ENCODE peak calls at places on chromosomes 13 and 19, in seven cellular contexts. N, S, A, H, B, R and Z are unnamed samples.

GRCh38 chr13:50798923-50799322 is 44.6 kb downstream of the DLEU7 start:
- DNase-seq in N (no peak), S (no peak), A (no peak), H (no peak), B (no peak), R (peak; percentile 57), Z (no peak)

GRCh38 chr19:13234518-13234917 is 84.3 kb downstream of the IER2 start:
- DNase-seq in N (peak; percentile 18), S (peak; percentile 58), A (no peak), H (peak; percentile 24), B (peak; percentile 73), R (peak; percentile 27), Z (peak; percentile 3)

GRCh38 chr19:14081797-14082674 is 3.5 kb downstream of the C19orf67 start:
- DNase-seq in N (peak; percentile 45), S (no peak), A (no peak), H (no peak), B (peak; percentile 48), R (peak; percentile 30), Z (no peak)

GRCh38 chr19:14428882-14429416 is 4.2 kb upstream of the PKN1 start:
- DNase-seq in N (no peak), S (no peak), A (no peak), H (no peak), B (no peak), R (no peak), Z (no peak)

GRCh38 chr19:49261602-49262001 is 63.4 kb downstream of the SLC6A16 start:
- DNase-seq in N (no peak), S (no peak), A (no peak), H (no peak), B (no peak), R (no peak), Z (no peak)

GRCh38 chr13:51932231-51932630 is 70.5 kb downstream of the CCDC70 start:
- DNase-seq in N (no peak), S (no peak), A (no peak), H (no peak), B (no peak), R (no peak), Z (no peak)

GRCh38 chr13:44872751-44873150 is 116.5 kb downstream of the NUFIP1 start:
- DNase-seq in N (no peak), S (no peak), A (no peak), H (no peak), B (no peak), R (no peak), Z (no peak)

GRCh38 chr13:110555601-110556223 is 5.8 kb downstream of the RAB20 start:
- DNase-seq in N (no peak), S (no peak), A (no peak), H (no peak), B (peak; percentile 44), R (no peak), Z (no peak)

GRCh38 chr13:73262862-73263627 is 204.2 kb downstream of the KLF5 start:
- DNase-seq in N (no peak), S (no peak), A (no peak), H (no peak), B (no peak), R (no peak), Z (no peak)

GRCh38 chr13:40172149-40172591 is 494.3 kb downstream of the FOXO1 start:
- DNase-seq in N (no peak), S (no peak), A (no peak), H (no peak), B (no peak), R (no peak), Z (no peak)

GRCh38 chr19:55490478-55491436 is 2.5 kb downstream of the SSC5D start:
- DNase-seq in N (no peak), S (no peak), A (no peak), H (peak; percentile 58), B (no peak), R (peak; percentile 58), Z (no peak)

GRCh38 chr19:33402421-33403220 is 29.1 kb downstream of the CEBPG start:
- DNase-seq in N (no peak), S (no peak), A (no peak), H (no peak), B (peak; percentile 38), R (no peak), Z (no peak)
- TF ChIP-seq CTCF in N (peak; percentile 25), S (no peak), A (no peak), H (peak; percentile 7), B (no peak), R (no peak), Z (no peak)

GRCh38 chr13:98399756-98400155 is 177.2 kb downstream of the STK24 start:
- DNase-seq in N (no peak), S (no peak), A (no peak), H (no peak), B (no peak), R (no peak), Z (peak; percentile 56)
- TF ChIP-seq CTCF in N (no peak), S (no peak), A (no peak), H (no peak), B (no peak), R (no peak), Z (no peak)

GRCh38 chr13:98598043-98598442 is 21.1 kb upstream of the STK24 start:
- DNase-seq in N (no peak), S (no peak), A (no peak), H (no peak), B (no peak), R (peak; percentile 45), Z (no peak)
- TF ChIP-seq CTCF in N (peak; percentile 42), S (no peak), A (no peak), H (no peak), B (no peak), R (peak; percentile 33), Z (peak; percentile 15)

DNA sequence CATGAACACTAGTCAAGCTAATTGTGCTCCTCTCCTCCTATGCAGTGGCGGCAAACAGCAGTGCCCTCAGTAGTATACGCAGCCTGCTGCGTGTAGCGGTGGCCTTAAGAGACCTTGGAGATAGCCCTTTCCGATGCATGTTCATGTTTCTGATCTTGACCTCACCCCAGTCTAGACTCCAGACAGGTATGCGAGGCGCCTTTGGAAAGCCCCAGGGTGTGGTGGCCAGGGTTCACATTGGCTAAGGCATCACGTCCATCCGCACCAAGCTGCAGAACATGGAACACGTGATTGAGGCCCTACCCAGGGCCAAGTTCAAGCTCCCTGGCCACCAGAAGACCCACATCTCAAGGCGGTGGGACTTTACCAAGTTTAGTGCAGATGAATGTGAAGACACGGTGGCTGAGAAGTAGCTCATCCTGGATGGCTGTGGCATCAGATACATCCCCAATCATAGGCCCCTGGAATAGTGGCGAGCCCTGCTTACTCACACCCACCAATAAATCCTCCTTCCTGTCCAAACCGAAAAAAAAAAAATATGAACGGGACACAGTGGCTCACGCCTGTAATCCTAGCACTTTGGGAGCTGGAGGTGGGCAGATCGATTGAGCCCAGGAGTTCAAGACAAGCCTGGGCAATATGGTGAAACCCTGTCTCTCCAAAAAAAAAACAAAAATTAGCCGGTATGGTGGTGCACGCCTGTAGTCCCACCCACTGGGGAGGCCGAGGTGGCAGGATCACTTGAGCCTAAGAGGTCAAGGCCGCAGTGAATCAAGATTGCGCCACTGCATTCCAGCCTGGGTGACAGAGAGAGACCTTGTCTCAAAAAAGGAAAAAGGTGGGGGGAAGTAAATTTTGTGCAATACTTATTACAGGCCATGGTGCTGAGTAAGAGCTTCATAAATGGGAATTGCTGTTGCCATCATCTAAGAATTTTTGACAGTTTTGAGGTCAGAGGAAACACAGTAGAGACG is 12.4 kb upstream of the CBLC start:
- DNase-seq in N (no peak), S (no peak), A (no peak), H (no peak), B (peak; percentile 84), R (peak; percentile 43), Z (no peak)
- TF ChIP-seq CTCF in N (no peak), S (no peak), A (no peak), H (no peak), B (no peak), R (no peak), Z (no peak)

GRCh38 chr19:38175422-38175821 is 48.6 kb downstream of the DPF1 start:
- DNase-seq in N (no peak), S (no peak), A (no peak), H (no peak), B (no peak), R (no peak), Z (no peak)
- TF ChIP-seq CTCF in N (no peak), S (no peak), A (no peak), H (no peak), B (no peak), R (no peak), Z (no peak)

GRCh38 chr13:21826214-21827015 is 155.5 kb downstream of the FGF9 start:
- DNase-seq in N (no peak), S (no peak), A (no peak), H (no peak), B (no peak), R (no peak), Z (no peak)

GRCh38 chr13:21833921-21834320 is 163.0 kb downstream of the FGF9 start:
- DNase-seq in N (no peak), S (no peak), A (no peak), H (no peak), B (no peak), R (no peak), Z (no peak)

GRCh38 chr13:21837288-21837687 is 166.4 kb downstream of the FGF9 start:
- DNase-seq in N (no peak), S (no peak), A (no peak), H (no peak), B (no peak), R (no peak), Z (no peak)

GRCh38 chr13:21834511-21834910 is 163.6 kb downstream of the FGF9 start:
- DNase-seq in N (no peak), S (no peak), A (no peak), H (no peak), B (no peak), R (no peak), Z (no peak)

GRCh38 chr13:21831654-21832324 is 160.9 kb downstream of the FGF9 start:
- DNase-seq in N (no peak), S (no peak), A (no peak), H (no peak), B (no peak), R (no peak), Z (no peak)
- TF ChIP-seq CTCF in N (no peak), S (no peak), A (no peak), H (no peak), B (no peak), R (no peak), Z (no peak)

DNA sequence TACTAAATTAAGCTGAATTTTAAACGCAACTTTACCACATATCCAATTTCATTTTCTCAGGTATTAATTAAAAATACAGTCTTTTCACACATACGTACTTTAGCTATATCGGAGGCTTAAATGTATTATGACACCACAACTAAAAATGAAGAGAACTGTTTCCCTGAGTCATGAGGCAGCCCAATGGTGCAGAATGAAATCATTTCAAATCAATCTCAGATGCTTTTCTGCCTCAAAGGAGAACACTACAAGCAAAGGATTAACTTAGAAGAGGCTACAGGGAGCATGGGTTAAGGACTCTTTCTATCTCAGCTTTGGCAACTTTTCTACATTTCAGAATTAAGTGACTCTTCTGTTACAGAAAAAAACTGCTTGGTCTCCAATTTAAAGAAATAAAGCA is 516.3 kb upstream of the HTR2A start:
- DNase-seq in N (no peak), S (no peak), A (no peak), H (no peak), B (no peak), R (peak; percentile 81), Z (no peak)
- TF ChIP-seq CTCF in N (no peak), S (no peak), A (no peak), H (no peak), B (no peak), R (no peak), Z (no peak)

GRCh38 chr19:7394728-7395359 is 46.1 kb downstream of the ARHGEF18 start:
- DNase-seq in N (peak; percentile 87), S (peak; percentile 90), A (peak; percentile 96), H (peak; percentile 94), B (peak; percentile 95), R (peak; percentile 84), Z (peak; percentile 86)
- TF ChIP-seq CTCF in N (no peak), S (no peak), A (no peak), H (peak; percentile 15), B (no peak), R (no peak), Z (no peak)